ENCODE peak calls at places on chromosome 2, in five cellular contexts. N is GM13977, F is lung, V is cardiac fibroblast, C is fibroblast of villous mesenchyme. B is an unnamed sample.

GRCh38 chr2:23545811-23546210 is 160.8 kb downstream of the KLHL29 start:
- DNase-seq in C (no peak), F (no peak), V (no peak), N (no peak), B (no peak)

GRCh38 chr2:182132605-182133004 is 147.0 kb downstream of the PPP1R1C start:
- DNase-seq in V (peak), C (peak), N (no peak), F (no peak), B (no peak)

GRCh38 chr2:20457027-20457426 is 10.2 kb downstream of the RHOB start:
- DNase-seq in N (no peak), V (peak), C (peak), F (no peak), B (no peak)

GRCh38 chr2:142981069-142981378 is 103.6 kb downstream of the KYNU start:
- DNase-seq in F (no peak), C (no peak), N (no peak), V (no peak), B (no peak)

GRCh38 chr2:71467180-71467815 is 13.9 kb downstream of the DYSF start:
- DNase-seq in N (no peak), V (no peak), F (no peak), C (no peak), B (no peak)

GRCh38 chr2:240287496-240288086 is 147.1 kb upstream of the OTOS start:
- DNase-seq in V (no peak), F (no peak), C (no peak), N (no peak), B (no peak)

GRCh38 chr2:239811806-239812560 is 213.2 kb downstream of the NDUFA10 start:
- DNase-seq in N (no peak), F (no peak), V (no peak), C (no peak), B (no peak)

GRCh38 chr2:171226471-171226870 is 65.8 kb upstream of the TLK1 start:
- DNase-seq in N (no peak), C (no peak), F (no peak), V (no peak), B (no peak)

GRCh38 chr2:85132392-85132791 is 800 bp upstream of the TCF7L1 start:
- DNase-seq in F (no peak), V (no peak), C (no peak), N (no peak), B (no peak)

GRCh38 chr2:64819774-64820688 is 166.3 kb upstream of the SERTAD2 start:
- DNase-seq in C (peak), V (no peak), N (peak), F (no peak), B (no peak)

GRCh38 chr2:30612371-30612770 is 165.3 kb downstream of the LCLAT1 start:
- DNase-seq in V (no peak), F (no peak), N (no peak), C (no peak), B (no peak)

GRCh38 chr2:114728372-114728771 is 285.9 kb downstream of the DPP10 start:
- DNase-seq in F (no peak), V (no peak), C (no peak), N (no peak), B (no peak)

GRCh38 chr2:114727012-114727411 is 284.6 kb downstream of the DPP10 start:
- DNase-seq in V (no peak), N (no peak), F (no peak), C (no peak), B (no peak)

GRCh38 chr2:114724513-114724912 is 282.1 kb downstream of the DPP10 start:
- DNase-seq in F (no peak), C (no peak), V (no peak), N (no peak), B (no peak)

GRCh38 chr2:114729025-114729424 is 286.6 kb downstream of the DPP10 start:
- DNase-seq in F (no peak), V (no peak), C (no peak), N (no peak), B (no peak)
- TF ChIP-seq CTCF in F (peak), V (no peak), C (no peak), N (no peak), B (peak)

DNA sequence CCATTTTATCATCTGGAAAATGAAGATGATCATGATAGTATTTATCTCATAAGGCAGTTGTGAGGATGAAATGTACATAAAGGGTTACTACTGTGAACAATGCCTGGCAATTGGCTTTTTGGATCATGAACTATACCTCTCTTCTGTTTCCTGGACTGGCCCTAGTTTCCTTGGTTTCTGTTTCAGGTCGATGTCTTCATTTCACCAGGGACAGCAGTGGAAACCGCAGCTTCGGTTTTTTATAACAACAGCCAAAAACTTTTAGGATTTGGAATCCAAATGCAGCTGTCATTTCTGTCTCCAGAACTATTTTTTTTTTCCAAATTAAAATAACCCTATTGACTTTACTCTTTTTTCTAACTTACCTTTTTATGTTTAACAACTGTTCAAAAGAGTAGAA is 425.1 kb downstream of the RND3 start:
- DNase-seq in C (no peak), V (peak), N (no peak), F (no peak), B (no peak)
- TF ChIP-seq CTCF in C (no peak), V (no peak), N (no peak), F (no peak), B (no peak)

DNA sequence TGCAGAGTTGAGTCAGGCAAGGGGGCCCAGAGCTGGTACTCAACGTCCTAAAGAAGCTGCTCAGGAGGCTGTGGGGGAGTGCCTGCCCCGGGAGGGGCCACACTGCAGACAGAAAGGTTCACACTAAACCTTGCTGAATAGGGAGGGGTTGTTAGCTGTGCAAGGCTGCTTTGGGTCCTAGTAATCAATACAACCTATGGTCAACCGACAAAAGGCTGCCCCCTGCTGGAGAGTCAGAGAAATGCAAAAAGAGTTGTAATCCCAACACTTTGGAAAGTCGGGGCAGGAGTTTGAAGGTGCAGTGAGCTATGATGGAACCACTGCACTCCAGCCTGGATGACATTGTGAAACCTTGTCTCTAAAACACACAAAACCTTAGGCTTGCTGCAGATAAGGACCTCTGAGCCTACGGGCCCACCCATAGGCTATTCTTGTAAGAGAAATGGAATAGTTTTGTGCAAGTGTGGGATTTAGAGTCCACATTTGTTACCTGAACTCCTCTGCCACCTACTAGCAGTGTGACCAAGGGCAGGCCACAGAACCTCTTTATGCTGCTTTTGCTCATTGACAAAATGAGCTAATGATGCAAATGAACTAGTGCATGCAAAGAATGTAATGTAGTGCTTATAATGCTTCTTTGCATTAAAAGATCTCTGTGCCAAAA is 81.5 kb downstream of the PRPF40A start:
- DNase-seq in F (peak), N (peak), C (peak), V (peak), B (peak)
- TF ChIP-seq CTCF in F (peak), N (peak), C (peak), V (peak), B (peak)

GRCh38 chr2:132667716-132668115 is 2.3 kb downstream of the LYPD1 start:
- DNase-seq in C (no peak), N (no peak), F (no peak), V (no peak), B (no peak)

GRCh38 chr2:132668986-132669853 is 785 bp downstream of the LYPD1 start:
- DNase-seq in F (no peak), N (no peak), V (peak), C (no peak), B (no peak)

GRCh38 chr2:132669854-132670103 is 226 bp downstream of the LYPD1 start:
- DNase-seq in V (peak), C (no peak), F (no peak), N (no peak), B (peak)

GRCh38 chr2:132670104-132670960 is at the start of gene LYPD1:
- DNase-seq in F (no peak), V (no peak), N (no peak), C (no peak), B (peak)

DNA sequence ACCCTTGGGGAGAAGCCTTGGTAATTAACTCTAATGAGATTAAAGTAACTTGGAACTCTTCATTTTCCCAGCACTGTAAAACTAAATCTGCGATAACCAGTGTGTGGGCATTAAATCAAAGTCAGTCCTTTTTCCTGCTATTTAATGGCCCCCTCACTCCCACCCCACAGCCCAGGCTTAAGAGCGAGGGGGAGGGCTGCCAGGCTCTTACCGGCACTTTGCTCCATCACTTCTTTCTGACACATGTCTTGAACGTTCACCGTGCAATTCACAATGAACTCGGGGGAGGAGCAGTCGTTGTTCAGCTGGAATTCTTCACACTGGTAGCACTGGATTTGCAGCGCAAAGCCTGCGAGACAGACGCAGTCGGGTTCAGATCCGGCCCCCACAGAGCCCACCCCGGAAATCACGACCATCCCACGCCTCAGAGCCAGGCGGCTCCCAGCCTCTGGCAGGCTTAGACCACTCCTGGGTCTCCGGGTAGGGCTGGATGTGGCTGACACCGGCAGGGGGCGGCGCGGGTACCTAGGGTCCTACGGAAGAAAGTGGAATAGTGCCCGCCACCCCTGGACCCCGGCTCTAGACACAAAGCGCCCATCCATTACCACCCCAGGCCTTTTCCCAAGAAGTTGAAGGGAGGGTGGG is 1.7 kb downstream of the LYPD1 start:
- DNase-seq in F (no peak), C (no peak), V (no peak), N (no peak), B (no peak)
- TF ChIP-seq CTCF in F (no peak), C (peak), V (no peak), N (no peak), B (no peak)